ENCODE peak calls at places on chromosomes 2 and 18, in seven cellular contexts. One of them, this sample, is unnamed.

GRCh38 chr18:77597726-77598125 is 348.1 kb downstream of the GALR1 start:
- DNase-seq in IMR-90: no peak
- DNase-seq in upper lobe of left lung: no peak
- DNase-seq in transverse colon: no peak
- DNase-seq in heart left ventricle: no peak
- DNase-seq in spleen: no peak
- DNase-seq in uterus: no peak
- DNase-seq in this sample: no peak

GRCh38 chr2:84919885-84920580 is 14.6 kb downstream of the TMSB10 start:
- DNase-seq in heart left ventricle: peak
- DNase-seq in uterus: peak
- DNase-seq in IMR-90: peak
- DNase-seq in transverse colon: peak
- DNase-seq in upper lobe of left lung: no peak
- DNase-seq in spleen: no peak
- DNase-seq in this sample: peak

GRCh38 chr2:213065583-213066444 is 85.6 kb downstream of the IKZF2 start:
- DNase-seq in transverse colon: peak
- DNase-seq in heart left ventricle: peak
- DNase-seq in IMR-90: peak
- DNase-seq in upper lobe of left lung: no peak
- DNase-seq in uterus: no peak
- DNase-seq in spleen: peak
- DNase-seq in this sample: no peak

GRCh38 chr2:39059366-39059952 is 61.4 kb downstream of the SOS1 start:
- DNase-seq in upper lobe of left lung: no peak
- DNase-seq in heart left ventricle: no peak
- DNase-seq in transverse colon: no peak
- DNase-seq in uterus: no peak
- DNase-seq in spleen: no peak
- DNase-seq in IMR-90: peak
- DNase-seq in this sample: no peak

GRCh38 chr18:31116853-31117595 is 14.8 kb upstream of the DSC2 start:
- DNase-seq in IMR-90: no peak
- DNase-seq in uterus: no peak
- DNase-seq in heart left ventricle: no peak
- DNase-seq in upper lobe of left lung: no peak
- DNase-seq in transverse colon: no peak
- DNase-seq in spleen: no peak
- DNase-seq in this sample: no peak

GRCh38 chr2:84486436-84487115 is 27.5 kb upstream of the SUCLG1 start:
- DNase-seq in transverse colon: peak
- DNase-seq in spleen: no peak
- DNase-seq in heart left ventricle: no peak
- DNase-seq in IMR-90: peak
- DNase-seq in uterus: no peak
- DNase-seq in upper lobe of left lung: no peak
- DNase-seq in this sample: no peak

GRCh38 chr18:22912835-22913234 is 20.3 kb upstream of the RBBP8 start:
- DNase-seq in uterus: no peak
- DNase-seq in IMR-90: peak
- DNase-seq in spleen: no peak
- DNase-seq in upper lobe of left lung: no peak
- DNase-seq in transverse colon: no peak
- DNase-seq in heart left ventricle: no peak
- DNase-seq in this sample: no peak

GRCh38 chr2:23944527-23944926 is 4.3 kb downstream of the UBXN2A start:
- DNase-seq in transverse colon: no peak
- DNase-seq in heart left ventricle: no peak
- DNase-seq in upper lobe of left lung: no peak
- DNase-seq in IMR-90: no peak
- DNase-seq in uterus: no peak
- DNase-seq in spleen: no peak
- DNase-seq in this sample: no peak

GRCh38 chr2:223993634-223994232 is 36.5 kb downstream of the MRPL44 start:
- DNase-seq in upper lobe of left lung: no peak
- DNase-seq in heart left ventricle: peak
- DNase-seq in spleen: no peak
- DNase-seq in transverse colon: peak
- DNase-seq in IMR-90: peak
- DNase-seq in uterus: peak
- DNase-seq in this sample: no peak

GRCh38 chr2:101609434-101609833 is 88.1 kb upstream of the MAP4K4 start:
- DNase-seq in IMR-90: no peak
- DNase-seq in spleen: no peak
- DNase-seq in uterus: no peak
- DNase-seq in upper lobe of left lung: no peak
- DNase-seq in heart left ventricle: no peak
- DNase-seq in transverse colon: no peak
- DNase-seq in this sample: no peak

GRCh38 chr2:23037596-23037995 is 347.4 kb upstream of the KLHL29 start:
- DNase-seq in heart left ventricle: no peak
- DNase-seq in upper lobe of left lung: no peak
- DNase-seq in transverse colon: no peak
- DNase-seq in uterus: no peak
- DNase-seq in IMR-90: no peak
- DNase-seq in spleen: no peak
- DNase-seq in this sample: no peak

GRCh38 chr2:112147382-112147781 is 9.2 kb downstream of the FBLN7 start:
- DNase-seq in heart left ventricle: no peak
- DNase-seq in transverse colon: no peak
- DNase-seq in uterus: peak
- DNase-seq in spleen: no peak
- DNase-seq in upper lobe of left lung: no peak
- DNase-seq in IMR-90: no peak
- DNase-seq in this sample: peak

GRCh38 chr2:235549735-235550377 is 56.0 kb downstream of the AGAP1 start:
- DNase-seq in spleen: peak
- DNase-seq in uterus: no peak
- DNase-seq in heart left ventricle: no peak
- DNase-seq in upper lobe of left lung: no peak
- DNase-seq in IMR-90: no peak
- DNase-seq in transverse colon: no peak
- DNase-seq in this sample: no peak

GRCh38 chr2:172096661-172097547 is 5.8 kb downstream of the DLX2 start:
- DNase-seq in IMR-90: peak
- DNase-seq in transverse colon: no peak
- DNase-seq in spleen: no peak
- DNase-seq in uterus: no peak
- DNase-seq in upper lobe of left lung: peak
- DNase-seq in heart left ventricle: no peak
- DNase-seq in this sample: no peak

GRCh38 chr2:10122500-10123280 is at the start of gene RRM2:
- DNase-seq in upper lobe of left lung: peak
- DNase-seq in IMR-90: peak
- DNase-seq in transverse colon: peak
- DNase-seq in heart left ventricle: peak
- DNase-seq in spleen: peak
- DNase-seq in uterus: peak
- DNase-seq in this sample: peak

DNA sequence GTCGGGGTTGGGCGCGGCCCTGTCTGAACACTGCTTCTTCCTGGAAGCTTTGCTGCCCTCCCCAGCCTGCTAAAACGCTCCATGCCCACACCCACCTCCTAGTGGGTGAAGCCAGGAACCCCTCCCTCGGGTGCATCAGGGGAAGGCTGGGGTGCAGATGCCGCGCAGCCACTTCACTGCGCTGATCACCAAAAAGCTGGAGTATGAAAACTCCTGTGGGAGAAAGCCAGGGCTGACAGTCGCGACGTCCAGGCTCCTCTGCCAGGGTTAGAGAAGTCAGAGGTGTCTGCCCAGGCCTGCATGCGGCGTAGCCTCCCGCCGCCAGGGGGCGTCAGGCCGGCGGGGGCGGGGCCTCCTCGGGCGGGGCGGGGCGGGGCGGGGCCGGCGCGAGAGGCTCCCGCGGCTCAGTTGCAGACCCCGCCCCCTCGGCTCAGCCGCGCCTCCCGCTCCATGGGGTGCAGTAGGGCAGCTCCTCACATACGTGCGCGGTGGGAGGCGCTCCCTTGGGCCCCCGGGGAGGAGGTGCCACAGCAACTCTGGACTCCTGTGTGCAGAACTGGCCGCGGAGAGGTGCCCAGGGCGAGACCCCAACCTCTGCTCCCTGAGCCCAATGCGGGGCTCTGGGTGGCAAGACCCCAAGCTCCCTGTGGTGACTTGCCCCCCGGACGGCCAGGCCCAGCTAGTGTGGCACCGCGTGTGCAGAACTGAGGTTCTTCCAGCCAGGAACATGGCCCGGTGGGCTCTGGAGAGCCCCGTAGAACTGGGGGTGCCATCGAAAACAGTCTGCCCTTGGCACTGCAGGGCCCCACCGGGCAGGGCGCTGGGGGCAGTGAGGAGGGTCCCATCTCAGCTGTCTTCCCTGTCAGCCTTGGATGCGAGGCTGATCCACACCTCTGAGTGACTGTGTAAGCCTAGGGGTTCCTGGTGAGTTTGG is 1.8 kb upstream of the RNPEPL1 start:
- DNase-seq in upper lobe of left lung: peak
- DNase-seq in spleen: peak
- DNase-seq in IMR-90: peak
- DNase-seq in transverse colon: peak
- DNase-seq in uterus: peak
- DNase-seq in heart left ventricle: peak
- DNase-seq in this sample: peak
- TF ChIP-seq POLR2A in upper lobe of left lung: peak
- TF ChIP-seq POLR2A in spleen: no peak
- TF ChIP-seq POLR2A in IMR-90: no peak
- TF ChIP-seq POLR2A in transverse colon: peak
- TF ChIP-seq POLR2A in uterus: no peak
- TF ChIP-seq POLR2A in heart left ventricle: no peak
- TF ChIP-seq POLR2A in this sample: no peak

DNA sequence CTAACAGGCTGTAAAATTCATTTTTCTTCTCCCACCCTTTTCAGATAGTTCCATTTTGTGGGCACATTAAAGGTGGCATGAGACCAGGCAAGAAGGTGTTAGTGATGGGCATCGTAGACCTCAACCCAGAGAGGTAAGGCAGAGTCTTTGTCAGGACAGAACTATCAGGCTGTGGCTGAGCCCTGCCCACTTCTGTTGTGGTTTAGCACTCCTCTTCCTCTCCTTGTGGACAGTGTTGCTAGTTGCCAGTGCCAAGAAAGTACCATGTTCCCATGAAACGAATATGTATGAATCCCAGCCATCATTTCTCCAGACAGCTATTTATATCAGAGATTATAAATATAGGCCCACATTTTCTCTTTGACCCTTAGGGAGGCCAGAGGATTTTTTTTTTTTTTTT is 1.6 kb downstream of the LGALSL start:
- DNase-seq in IMR-90: no peak
- DNase-seq in spleen: no peak
- DNase-seq in transverse colon: no peak
- DNase-seq in uterus: no peak
- DNase-seq in upper lobe of left lung: no peak
- DNase-seq in heart left ventricle: no peak
- DNase-seq in this sample: no peak
- H3K4me3 ChIP-seq in IMR-90: no peak
- H3K4me3 ChIP-seq in spleen: peak
- H3K4me3 ChIP-seq in transverse colon: no peak
- H3K4me3 ChIP-seq in uterus: no peak
- H3K4me3 ChIP-seq in upper lobe of left lung: no peak
- H3K4me3 ChIP-seq in heart left ventricle: peak
- H3K4me3 ChIP-seq in this sample: no peak

DNA sequence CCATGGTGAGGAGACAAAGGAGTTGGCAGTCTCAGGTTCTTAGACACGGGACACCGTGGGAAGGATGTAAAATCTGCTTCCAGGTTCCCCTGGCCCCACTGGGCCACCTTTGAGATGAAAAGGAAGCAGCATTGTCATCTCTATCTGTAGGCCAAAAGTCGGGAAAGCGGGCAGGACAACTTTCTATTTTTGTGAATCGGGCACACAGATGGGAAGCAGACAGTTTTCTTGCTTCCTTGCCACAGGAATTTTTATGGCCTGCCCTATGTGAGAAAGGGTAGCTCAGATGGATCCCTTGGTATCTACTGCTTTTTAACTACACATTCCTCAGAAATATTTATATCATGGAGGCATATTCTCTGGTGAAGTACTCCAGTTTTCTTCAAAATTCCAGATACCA is 735.6 kb downstream of the CBLN2 start:
- DNase-seq in heart left ventricle: no peak
- DNase-seq in uterus: no peak
- DNase-seq in spleen: no peak
- DNase-seq in IMR-90: no peak
- DNase-seq in transverse colon: no peak
- DNase-seq in upper lobe of left lung: no peak
- DNase-seq in this sample: no peak
- TF ChIP-seq CTCF in heart left ventricle: no peak
- TF ChIP-seq CTCF in uterus: no peak
- TF ChIP-seq CTCF in spleen: no peak
- TF ChIP-seq CTCF in IMR-90: no peak
- TF ChIP-seq CTCF in transverse colon: no peak
- TF ChIP-seq CTCF in upper lobe of left lung: no peak
- TF ChIP-seq CTCF in this sample: no peak

GRCh38 chr2:20635698-20636584 is 15.0 kb downstream of the HS1BP3 start:
- DNase-seq in transverse colon: peak
- DNase-seq in uterus: peak
- DNase-seq in upper lobe of left lung: peak
- DNase-seq in IMR-90: peak
- DNase-seq in heart left ventricle: peak
- DNase-seq in spleen: peak
- DNase-seq in this sample: peak
- TF ChIP-seq POLR2A in transverse colon: no peak
- TF ChIP-seq POLR2A in uterus: no peak
- TF ChIP-seq POLR2A in upper lobe of left lung: no peak
- TF ChIP-seq POLR2A in IMR-90: peak
- TF ChIP-seq POLR2A in heart left ventricle: no peak
- TF ChIP-seq POLR2A in spleen: no peak
- TF ChIP-seq POLR2A in this sample: no peak

GRCh38 chr2:130966149-130967019 is 126.9 kb downstream of the FAM168B start:
- DNase-seq in upper lobe of left lung: peak
- DNase-seq in spleen: no peak
- DNase-seq in heart left ventricle: no peak
- DNase-seq in IMR-90: no peak
- DNase-seq in uterus: no peak
- DNase-seq in transverse colon: no peak
- DNase-seq in this sample: no peak
- H3K4me3 ChIP-seq in upper lobe of left lung: no peak
- H3K4me3 ChIP-seq in spleen: no peak
- H3K4me3 ChIP-seq in heart left ventricle: no peak
- H3K4me3 ChIP-seq in IMR-90: no peak
- H3K4me3 ChIP-seq in uterus: no peak
- H3K4me3 ChIP-seq in transverse colon: no peak
- H3K4me3 ChIP-seq in this sample: no peak

GRCh38 chr2:21715865-21716264 is 592.1 kb downstream of the TDRD15 start:
- DNase-seq in spleen: no peak
- DNase-seq in IMR-90: no peak
- DNase-seq in uterus: no peak
- DNase-seq in heart left ventricle: peak
- DNase-seq in upper lobe of left lung: no peak
- DNase-seq in transverse colon: no peak
- DNase-seq in this sample: no peak
- TF ChIP-seq CTCF in spleen: no peak
- TF ChIP-seq CTCF in IMR-90: no peak
- TF ChIP-seq CTCF in uterus: no peak
- TF ChIP-seq CTCF in heart left ventricle: no peak
- TF ChIP-seq CTCF in upper lobe of left lung: no peak
- TF ChIP-seq CTCF in transverse colon: no peak
- TF ChIP-seq CTCF in this sample: no peak

This sample was measured in lower leg skin.